ENCODE peak calls at places on chromosomes 13 and 19, in nine cellular contexts. O is HFF-Myc, N is prostate gland, L is adrenal gland, H is AG10803, S is fibroblast of pulmonary artery, P is fibroblast of lung, I is cardiac fibroblast, K is colonic mucosa. A is an unnamed sample.
A peak's percentile ranks its signal among the peaks of the same experiment; 100 is the strongest.

GRCh38 chr13:52158629-52159158 is 703 bp downstream of the NEK3 start:
- DNase-seq in I (peak; percentile 58), P (peak; percentile 50), K (peak; percentile 68), O (no peak), S (peak; percentile 42), H (peak; percentile 52), N (peak; percentile 26), L (no peak), A (no peak)

GRCh38 chr19:8696993-8697392 is 1.6 kb downstream of the ACTL9 start:
- DNase-seq in L (no peak), S (no peak), H (no peak), N (no peak), I (no peak), O (no peak), P (no peak), K (no peak), A (no peak)

GRCh38 chr19:1218751-1219567 is 13.4 kb downstream of the STK11 start:
- DNase-seq in I (no peak), H (no peak), S (no peak), P (no peak), N (no peak), K (no peak), L (no peak), O (no peak), A (no peak)

GRCh38 chr19:21569497-21569870 is 64.1 kb downstream of the ZNF429 start:
- DNase-seq in K (peak; percentile 57), L (peak; percentile 83), I (peak; percentile 67), S (no peak), H (no peak), O (no peak), P (peak; percentile 60), N (no peak), A (no peak)

GRCh38 chr13:93226623-93227279 is at the start of gene GPC6:
- DNase-seq in O (peak; percentile 82), L (no peak), S (peak; percentile 97), I (peak; percentile 87), P (peak; percentile 98), N (peak; percentile 32), K (peak; percentile 44), H (peak; percentile 94), A (peak; percentile 88)

GRCh38 chr13:102914629-102914935 is 68.8 kb downstream of the ERCC5 start:
- DNase-seq in L (no peak), S (no peak), K (no peak), O (no peak), P (no peak), N (no peak), I (no peak), H (no peak), A (no peak)

GRCh38 chr19:2978467-2978767 is 1.1 kb downstream of the TLE6 start:
- DNase-seq in O (no peak), K (no peak), N (no peak), I (peak; percentile 12), L (no peak), H (no peak), P (no peak), S (no peak), A (no peak)

GRCh38 chr19:55014714-55015113 is 23.4 kb downstream of the GP6 start:
- DNase-seq in L (peak; percentile 59), O (no peak), K (no peak), I (no peak), N (no peak), S (no peak), H (no peak), P (no peak), A (no peak)

GRCh38 chr19:5152013-5152763 is 183.3 kb downstream of the KDM4B start:
- DNase-seq in N (no peak), K (no peak), H (no peak), I (no peak), L (no peak), S (no peak), O (no peak), P (no peak), A (no peak)

GRCh38 chr13:111469916-111470506 is 149.6 kb downstream of the TEX29 start:
- DNase-seq in O (no peak), H (no peak), S (no peak), L (peak; percentile 46), I (no peak), K (no peak), P (no peak), N (no peak), A (no peak)

GRCh38 chr19:49155005-49155826 is at the start of gene HRC:
- DNase-seq in P (no peak), H (no peak), S (no peak), L (no peak), K (no peak), N (no peak), O (no peak), I (no peak), A (no peak)

GRCh38 chr13:50713849-50714248 is 129.6 kb downstream of the DLEU7 start:
- DNase-seq in K (peak; percentile 19), S (peak; percentile 85), L (no peak), N (no peak), P (peak; percentile 98), I (peak; percentile 89), H (peak; percentile 92), O (peak; percentile 37), A (peak; percentile 76)

DNA sequence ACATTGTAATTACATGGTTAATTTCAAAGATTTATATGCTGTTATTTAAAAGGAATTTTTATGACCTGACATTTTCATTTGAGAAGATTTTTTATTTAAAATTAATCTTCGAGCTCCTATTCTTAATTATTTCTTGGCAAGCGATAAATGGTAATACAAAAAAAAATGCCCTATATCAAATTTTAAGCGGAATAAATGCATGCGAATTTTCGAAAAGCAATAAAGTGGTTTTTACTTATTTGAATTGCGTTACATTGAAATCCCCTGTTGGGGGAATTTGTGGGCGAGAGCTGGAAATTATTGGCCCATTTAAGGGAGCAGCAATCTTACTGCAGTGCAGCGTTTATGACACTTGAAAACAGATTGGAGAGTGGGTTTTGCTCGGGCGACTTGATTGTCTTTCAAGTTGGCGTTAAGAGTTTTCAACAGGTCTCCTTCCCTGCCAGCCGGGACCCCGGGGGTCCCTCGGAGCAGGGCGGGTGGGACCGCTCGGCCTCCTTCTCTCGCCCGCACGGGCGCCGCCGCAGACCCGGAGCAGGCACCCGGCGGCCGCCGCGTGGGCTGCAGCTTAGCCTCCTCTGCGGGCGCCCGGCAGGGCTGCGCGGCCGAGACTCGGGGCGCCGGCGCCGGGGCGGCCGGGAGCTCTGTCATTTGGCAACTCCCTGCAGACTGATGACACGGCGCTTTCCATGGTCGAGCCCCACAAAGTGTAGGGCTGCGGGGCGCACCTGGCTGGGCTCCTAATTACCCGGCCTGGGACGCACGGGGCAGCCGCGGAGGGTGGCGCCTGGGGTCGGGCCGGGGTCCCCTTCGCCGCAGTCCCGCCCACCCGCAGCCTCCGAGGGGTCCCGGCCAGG is 255.1 kb upstream of the SOX21 start:
- DNase-seq in S (peak; percentile 10), N (no peak), O (no peak), K (no peak), I (no peak), L (no peak), H (no peak), P (peak; percentile 20), A (no peak)
- H3K4me3 ChIP-seq in S (peak overlapping the region; percentile 26), N (peak overlapping the region; percentile 27), O (no peak overlapping the region), K (no peak overlapping the region), I (no peak overlapping the region), L (no peak overlapping the region), H (peak overlapping the region; percentile 27), P (no peak overlapping the region), A (peak overlapping the region; percentile 28)

GRCh38 chr19:41552558-41552957 is 23.4 kb upstream of the CEACAM21 start:
- DNase-seq in P (no peak), H (no peak), N (no peak), I (no peak), O (no peak), L (no peak), S (no peak), K (no peak), A (no peak)

GRCh38 chr19:41548954-41549688 is 26.8 kb upstream of the CEACAM21 start:
- DNase-seq in L (no peak), I (no peak), P (no peak), N (no peak), O (no peak), H (no peak), K (no peak), S (no peak), A (no peak)

GRCh38 chr19:41553804-41554203 is 22.2 kb upstream of the CEACAM21 start:
- DNase-seq in L (no peak), S (no peak), H (no peak), N (no peak), O (no peak), P (no peak), K (no peak), I (no peak), A (no peak)

GRCh38 chr19:41551212-41551610 is 24.8 kb upstream of the CEACAM21 start:
- DNase-seq in N (no peak), H (no peak), O (no peak), K (no peak), P (no peak), I (no peak), L (no peak), S (no peak), A (no peak)

DNA sequence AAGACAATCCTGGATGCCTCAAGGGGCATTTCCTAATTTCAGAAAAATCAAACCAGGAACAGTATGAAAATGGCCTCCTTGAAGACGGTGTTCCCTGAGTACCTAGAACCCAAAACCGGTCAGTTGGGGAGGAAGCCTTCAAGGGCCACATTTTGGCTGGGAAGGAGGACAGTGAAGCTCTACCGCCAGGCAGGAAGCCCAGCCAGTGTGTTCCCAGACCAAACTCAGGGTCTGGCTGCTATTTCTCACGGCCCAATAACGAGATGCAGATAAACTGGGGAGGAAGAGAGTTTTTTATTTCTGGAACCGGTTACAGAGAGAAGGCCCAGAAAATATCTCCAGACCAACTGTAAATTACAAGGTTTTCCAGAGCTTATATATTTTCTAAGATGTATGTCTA is 24.3 kb upstream of the CEACAM21 start:
- DNase-seq in S (no peak), N (no peak), L (no peak), H (no peak), K (no peak), P (no peak), O (no peak), I (no peak), A (no peak)
- H3K4me3 ChIP-seq in S (no peak overlapping the region), N (no peak overlapping the region), L (no peak overlapping the region), H (no peak overlapping the region), K (no peak overlapping the region), P (no peak overlapping the region), O (no peak overlapping the region), I (no peak overlapping the region), A (no peak overlapping the region)

DNA sequence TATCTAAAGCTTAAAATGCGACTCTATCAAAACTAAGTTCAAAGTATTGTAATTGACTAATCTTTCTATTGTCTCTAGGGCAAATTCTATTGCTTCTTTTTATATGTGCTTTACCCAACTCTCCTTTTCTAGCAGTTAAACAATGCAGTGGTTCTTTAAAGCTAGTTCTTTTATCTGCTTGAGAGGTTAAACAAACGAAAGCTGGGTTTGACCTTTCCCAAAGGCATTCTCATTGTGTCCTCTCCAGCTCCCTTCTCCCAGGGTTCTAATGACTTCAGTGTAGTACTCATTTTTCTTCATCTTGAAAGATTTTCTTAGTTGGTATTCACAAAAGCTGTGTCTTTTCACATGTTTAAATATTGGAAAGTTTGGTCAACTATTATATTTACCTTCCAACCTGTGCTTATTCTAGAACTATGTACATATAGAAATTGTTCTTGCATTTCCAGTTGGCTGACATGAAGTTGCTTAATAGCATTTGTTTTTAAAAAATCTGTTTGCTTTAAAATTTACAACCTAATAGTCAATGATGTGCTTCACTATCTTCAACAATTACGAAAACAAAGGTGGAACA is 1.5 kb downstream of the WASF3 start:
- DNase-seq in S (peak; percentile 23), H (no peak), I (no peak), N (no peak), O (no peak), P (no peak), L (no peak), K (no peak), A (no peak)
- H3K4me3 ChIP-seq in S (peak overlapping the region; percentile 58), H (peak overlapping the region; percentile 65), I (no peak overlapping the region), N (peak overlapping the region; percentile 74), O (peak overlapping the region; percentile 80), P (peak overlapping the region; percentile 53), L (peak overlapping the region; percentile 46), K (no peak overlapping the region), A (no peak overlapping the region)

GRCh38 chr19:34269489-34269888 is 15.1 kb downstream of the GARRE1 start:
- DNase-seq in P (no peak), O (no peak), K (no peak), S (no peak), N (no peak), I (peak; percentile 16), H (no peak), L (no peak), A (no peak)
- H3K4me3 ChIP-seq in P (no peak overlapping the region), O (no peak overlapping the region), K (no peak overlapping the region), S (peak overlapping the region; percentile 15), N (no peak overlapping the region), I (no peak overlapping the region), H (no peak overlapping the region), L (no peak overlapping the region), A (no peak overlapping the region)